ENCODE peak calls at places on chromosomes 7 and 10, in five cellular contexts. One of them, this sample, is unnamed.

GRCh38 chr10:52318822-52319464 is 4.9 kb downstream of the DKK1 start:
- DNase-seq in HL-60: no peak
- DNase-seq in lower lobe of right lung: no peak
- DNase-seq in astrocyte of the cerebellum: peak; percentile 74
- DNase-seq in fibroblast of the aortic adventitia: peak; percentile 97
- DNase-seq in this sample: peak; percentile 96

GRCh38 chr10:43863859-43864591 is 215.3 kb upstream of the ZNF32 start:
- DNase-seq in HL-60: no peak
- DNase-seq in lower lobe of right lung: peak; percentile 31
- DNase-seq in astrocyte of the cerebellum: peak; percentile 71
- DNase-seq in fibroblast of the aortic adventitia: peak; percentile 91
- DNase-seq in this sample: peak; percentile 61

GRCh38 chr10:24826022-24826421 is 102.3 kb upstream of the ARHGAP21 start:
- DNase-seq in HL-60: no peak
- DNase-seq in lower lobe of right lung: no peak
- DNase-seq in astrocyte of the cerebellum: peak; percentile 53
- DNase-seq in fibroblast of the aortic adventitia: peak; percentile 87
- DNase-seq in this sample: peak; percentile 44

GRCh38 chr10:110415809-110416208 is 81.9 kb upstream of the DUSP5 start:
- DNase-seq in HL-60: no peak
- DNase-seq in lower lobe of right lung: no peak
- DNase-seq in astrocyte of the cerebellum: no peak
- DNase-seq in fibroblast of the aortic adventitia: no peak
- DNase-seq in this sample: no peak

GRCh38 chr7:90594791-90595317 is 1.3 kb upstream of the CDK14 start:
- DNase-seq in HL-60: no peak
- DNase-seq in lower lobe of right lung: no peak
- DNase-seq in astrocyte of the cerebellum: peak; percentile 81
- DNase-seq in fibroblast of the aortic adventitia: peak; percentile 85
- DNase-seq in this sample: peak; percentile 35

GRCh38 chr7:33591481-33591880 is 313.9 kb upstream of the BMPER start:
- DNase-seq in HL-60: no peak
- DNase-seq in lower lobe of right lung: no peak
- DNase-seq in astrocyte of the cerebellum: no peak
- DNase-seq in fibroblast of the aortic adventitia: no peak
- DNase-seq in this sample: no peak

GRCh38 chr7:135558337-135558767 is 635 bp downstream of the NUP205 start:
- DNase-seq in HL-60: peak; percentile 63
- DNase-seq in lower lobe of right lung: peak; percentile 60
- DNase-seq in astrocyte of the cerebellum: peak; percentile 12
- DNase-seq in fibroblast of the aortic adventitia: peak; percentile 54
- DNase-seq in this sample: no peak

GRCh38 chr7:23106801-23107713 is 1.5 kb downstream of the KLHL7 start:
- DNase-seq in HL-60: no peak
- DNase-seq in lower lobe of right lung: no peak
- DNase-seq in astrocyte of the cerebellum: no peak
- DNase-seq in fibroblast of the aortic adventitia: peak; percentile 20
- DNase-seq in this sample: no peak

GRCh38 chr7:44759246-44759645 is 10.6 kb downstream of the ZMIZ2 start:
- DNase-seq in HL-60: no peak
- DNase-seq in lower lobe of right lung: no peak
- DNase-seq in astrocyte of the cerebellum: no peak
- DNase-seq in fibroblast of the aortic adventitia: no peak
- DNase-seq in this sample: no peak

GRCh38 chr7:155255660-155256059 is 42.0 kb upstream of the INSIG1 start:
- DNase-seq in HL-60: peak; percentile 6
- DNase-seq in lower lobe of right lung: no peak
- DNase-seq in astrocyte of the cerebellum: no peak
- DNase-seq in fibroblast of the aortic adventitia: no peak
- DNase-seq in this sample: no peak

GRCh38 chr7:139720186-139720585 is 57.6 kb downstream of the HIPK2 start:
- DNase-seq in HL-60: no peak
- DNase-seq in lower lobe of right lung: no peak
- DNase-seq in astrocyte of the cerebellum: no peak
- DNase-seq in fibroblast of the aortic adventitia: no peak
- DNase-seq in this sample: no peak

GRCh38 chr7:66239467-66239856 is 34.3 kb downstream of the TPST1 start:
- DNase-seq in HL-60: no peak
- DNase-seq in lower lobe of right lung: no peak
- DNase-seq in astrocyte of the cerebellum: no peak
- DNase-seq in fibroblast of the aortic adventitia: peak; percentile 71
- DNase-seq in this sample: no peak
- TF ChIP-seq CTCF in HL-60: no peak
- TF ChIP-seq CTCF in lower lobe of right lung: no peak
- TF ChIP-seq CTCF in astrocyte of the cerebellum: no peak
- TF ChIP-seq CTCF in fibroblast of the aortic adventitia: no peak
- TF ChIP-seq CTCF in this sample: no peak

DNA sequence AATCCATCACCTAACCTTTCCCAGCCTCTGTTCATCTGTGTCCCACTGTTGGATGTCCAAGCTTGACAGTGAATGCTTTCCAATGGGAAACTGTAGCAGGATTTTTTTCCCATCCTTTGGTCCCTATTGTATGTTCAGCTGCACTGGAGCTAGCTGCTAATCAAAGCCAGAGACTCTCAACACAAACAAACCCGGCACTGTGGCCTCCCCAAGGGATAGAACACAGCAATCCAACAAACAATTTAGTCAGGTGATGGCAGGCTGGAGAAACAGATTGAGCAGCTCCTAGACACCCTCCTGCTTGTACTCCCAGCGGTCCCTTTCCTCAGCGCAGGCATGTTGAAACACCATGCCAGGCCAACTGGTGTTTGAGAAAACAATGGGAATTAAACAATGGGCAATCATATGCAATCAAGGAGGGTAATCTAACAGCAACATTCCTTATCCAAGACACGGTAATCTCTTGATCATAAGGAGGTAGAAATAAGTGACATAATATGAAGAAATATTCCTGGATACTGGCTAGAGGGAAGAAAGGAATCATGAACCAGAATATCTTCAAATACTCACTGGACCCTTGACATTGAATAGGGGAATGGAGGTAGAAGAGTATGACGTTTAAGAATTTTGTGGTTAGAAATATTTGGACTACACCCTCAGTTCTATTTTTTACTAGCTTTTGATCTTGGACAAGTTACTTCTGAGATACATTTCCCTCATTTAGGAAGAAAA is 15.0 kb downstream of the PTN start:
- DNase-seq in HL-60: no peak
- DNase-seq in lower lobe of right lung: no peak
- DNase-seq in astrocyte of the cerebellum: no peak
- DNase-seq in fibroblast of the aortic adventitia: peak; percentile 79
- DNase-seq in this sample: no peak
- H3K4me3 ChIP-seq in HL-60: no peak overlapping the region
- H3K4me3 ChIP-seq in lower lobe of right lung: no peak overlapping the region
- H3K4me3 ChIP-seq in astrocyte of the cerebellum: no peak overlapping the region
- H3K4me3 ChIP-seq in fibroblast of the aortic adventitia: no peak overlapping the region
- H3K4me3 ChIP-seq in this sample: no peak overlapping the region

GRCh38 chr7:24381919-24382505 is 98.0 kb downstream of the NPY start:
- DNase-seq in HL-60: no peak
- DNase-seq in lower lobe of right lung: no peak
- DNase-seq in astrocyte of the cerebellum: peak; percentile 3
- DNase-seq in fibroblast of the aortic adventitia: peak; percentile 18
- DNase-seq in this sample: no peak
- TF ChIP-seq CTCF in HL-60: no peak
- TF ChIP-seq CTCF in lower lobe of right lung: peak; percentile 28
- TF ChIP-seq CTCF in astrocyte of the cerebellum: peak; percentile 55
- TF ChIP-seq CTCF in fibroblast of the aortic adventitia: peak; percentile 30
- TF ChIP-seq CTCF in this sample: peak; percentile 26

DNA sequence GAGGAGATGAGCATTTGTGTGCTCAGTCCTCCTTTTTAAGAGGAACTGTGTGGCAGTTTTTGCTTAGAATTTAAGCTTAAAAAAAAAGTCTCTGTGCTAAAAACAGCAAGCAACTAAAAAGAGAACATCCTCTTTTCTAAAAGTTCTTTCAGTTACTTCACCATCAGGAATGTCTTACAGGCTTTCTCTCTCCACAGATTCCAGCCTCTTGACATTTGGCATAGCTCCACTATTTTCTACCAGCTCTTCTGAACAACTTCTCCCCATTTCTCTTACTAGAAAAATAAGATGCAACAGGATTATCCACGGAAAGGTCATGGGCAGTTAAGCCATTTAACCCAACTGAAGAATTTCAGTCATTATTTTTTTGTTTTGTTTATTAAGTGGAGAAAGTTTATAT is 13.2 kb downstream of the PCLO start:
- DNase-seq in HL-60: no peak
- DNase-seq in lower lobe of right lung: no peak
- DNase-seq in astrocyte of the cerebellum: peak; percentile 16
- DNase-seq in fibroblast of the aortic adventitia: peak; percentile 6
- DNase-seq in this sample: no peak
- H3K4me3 ChIP-seq in HL-60: no peak overlapping the region
- H3K4me3 ChIP-seq in lower lobe of right lung: no peak overlapping the region
- H3K4me3 ChIP-seq in astrocyte of the cerebellum: no peak overlapping the region
- H3K4me3 ChIP-seq in fibroblast of the aortic adventitia: no peak overlapping the region
- H3K4me3 ChIP-seq in this sample: no peak overlapping the region

GRCh38 chr10:79502561-79503309 is 9.6 kb upstream of the EIF5AL1 start:
- DNase-seq in HL-60: no peak
- DNase-seq in lower lobe of right lung: no peak
- DNase-seq in astrocyte of the cerebellum: no peak
- DNase-seq in fibroblast of the aortic adventitia: no peak
- DNase-seq in this sample: no peak
- TF ChIP-seq CTCF in HL-60: no peak
- TF ChIP-seq CTCF in lower lobe of right lung: peak; percentile 38
- TF ChIP-seq CTCF in astrocyte of the cerebellum: peak; percentile 50
- TF ChIP-seq CTCF in fibroblast of the aortic adventitia: peak; percentile 54
- TF ChIP-seq CTCF in this sample: peak; percentile 33

DNA sequence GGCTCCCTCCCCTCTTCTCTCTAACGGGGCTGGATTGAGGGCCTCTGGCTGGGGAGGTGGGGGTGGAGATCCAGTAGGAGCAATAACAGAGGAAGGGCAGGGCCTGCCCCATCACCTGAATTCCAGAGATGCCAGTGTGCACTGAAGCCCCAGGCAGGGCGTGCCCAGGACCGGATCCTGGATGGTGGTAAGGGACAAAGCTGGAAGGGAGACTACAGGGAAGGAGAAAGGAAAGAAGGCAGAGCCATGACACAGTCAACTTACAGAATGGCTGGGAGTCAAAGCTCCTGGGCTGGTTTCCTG is 647 bp downstream of the TMEM139 start:
- DNase-seq in HL-60: no peak
- DNase-seq in lower lobe of right lung: peak; percentile 70
- DNase-seq in astrocyte of the cerebellum: no peak
- DNase-seq in fibroblast of the aortic adventitia: no peak
- DNase-seq in this sample: no peak
- H3K4me3 ChIP-seq in HL-60: no peak overlapping the region
- H3K4me3 ChIP-seq in lower lobe of right lung: peak overlapping the region; percentile 46
- H3K4me3 ChIP-seq in astrocyte of the cerebellum: no peak overlapping the region
- H3K4me3 ChIP-seq in fibroblast of the aortic adventitia: no peak overlapping the region
- H3K4me3 ChIP-seq in this sample: no peak overlapping the region

GRCh38 chr7:101162551-101163280 is 2.7 kb downstream of the VGF start:
- DNase-seq in HL-60: peak; percentile 50
- DNase-seq in lower lobe of right lung: peak; percentile 61
- DNase-seq in astrocyte of the cerebellum: no peak
- DNase-seq in fibroblast of the aortic adventitia: no peak
- DNase-seq in this sample: no peak
- TF ChIP-seq CTCF in HL-60: no peak
- TF ChIP-seq CTCF in lower lobe of right lung: no peak
- TF ChIP-seq CTCF in astrocyte of the cerebellum: no peak
- TF ChIP-seq CTCF in fibroblast of the aortic adventitia: no peak
- TF ChIP-seq CTCF in this sample: no peak

GRCh38 chr10:98602224-98602623 is 155.5 kb upstream of the HPS1 start:
- DNase-seq in HL-60: no peak
- DNase-seq in lower lobe of right lung: no peak
- DNase-seq in astrocyte of the cerebellum: no peak
- DNase-seq in fibroblast of the aortic adventitia: no peak
- DNase-seq in this sample: no peak

GRCh38 chr10:98599032-98599610 is 152.4 kb upstream of the HPS1 start:
- DNase-seq in HL-60: no peak
- DNase-seq in lower lobe of right lung: no peak
- DNase-seq in astrocyte of the cerebellum: no peak
- DNase-seq in fibroblast of the aortic adventitia: no peak
- DNase-seq in this sample: no peak

GRCh38 chr10:98596404-98596803 is 149.7 kb upstream of the HPS1 start:
- DNase-seq in HL-60: no peak
- DNase-seq in lower lobe of right lung: no peak
- DNase-seq in astrocyte of the cerebellum: no peak
- DNase-seq in fibroblast of the aortic adventitia: no peak
- DNase-seq in this sample: no peak
- H3K4me3 ChIP-seq in HL-60: no peak overlapping the region
- H3K4me3 ChIP-seq in lower lobe of right lung: no peak overlapping the region
- H3K4me3 ChIP-seq in astrocyte of the cerebellum: no peak overlapping the region
- H3K4me3 ChIP-seq in fibroblast of the aortic adventitia: no peak overlapping the region
- H3K4me3 ChIP-seq in this sample: no peak overlapping the region